ENCODE peak calls at places on chromosome 5, in eight cellular contexts. X is OCI-M1; O is activated naive CD4-positive, alpha-beta T cell; G is amniotic stem cell; A is RPMI8226; I is stimulated activated CD8-positive, alpha-beta memory T cell treated with anti-CD3 and anti-CD28 coated beads, Interleukin-12 subunit alpha, Interleukin-12 subunit beta, amount 100 ng/mL, for 4 hours; Z is osteocyte; W is kidney glomerular epithelial cell. M is an unnamed sample.

GRCh38 chr5:175657593-175658271 is at the start of gene HRH2:
- DNase-seq in X (no peak), I (no peak), Z (no peak), W (no peak), O (no peak), G (no peak), A (peak), M (no peak)

GRCh38 chr5:56640763-56641406 is 174.5 kb upstream of the MAP3K1 start:
- DNase-seq in G (no peak), A (peak), X (peak), Z (no peak), O (no peak), I (no peak), W (no peak), M (no peak)

GRCh38 chr5:63310644-63311043 is 651.6 kb downstream of the HTR1A start:
- DNase-seq in G (no peak), O (no peak), Z (no peak), X (no peak), W (no peak), I (no peak), A (no peak), M (no peak)

GRCh38 chr5:5183933-5184332 is 43.8 kb downstream of the ADAMTS16 start:
- DNase-seq in W (no peak), I (no peak), X (no peak), Z (no peak), G (no peak), O (no peak), A (no peak), M (no peak)

GRCh38 chr5:119470105-119470763 is 17.9 kb downstream of the HSD17B4 start:
- DNase-seq in G (no peak), Z (no peak), W (no peak), O (no peak), A (no peak), X (no peak), I (no peak), M (no peak)

GRCh38 chr5:162323471-162323870 is 255.9 kb downstream of the GABRG2 start:
- DNase-seq in Z (no peak), A (no peak), I (no peak), G (no peak), W (no peak), X (no peak), O (no peak), M (no peak)

GRCh38 chr5:59628062-59628828 is 265.3 kb downstream of the PDE4D start:
- DNase-seq in I (no peak), O (no peak), W (no peak), Z (no peak), A (no peak), G (no peak), X (no peak), M (no peak)

GRCh38 chr5:160960592-160960991 is 108.6 kb upstream of the ATP10B start:
- DNase-seq in O (no peak), A (no peak), I (no peak), G (no peak), X (no peak), Z (no peak), W (no peak), M (no peak)

GRCh38 chr5:35852084-35852734 is 4.5 kb upstream of the IL7R start:
- DNase-seq in Z (no peak), W (no peak), A (no peak), O (no peak), G (no peak), X (peak), I (no peak), M (no peak)

M was measured in NCI-H2081 treated with DMSO at 0.1 percent for 48 hours.